ENCODE peak calls at places on chromosomes 1 and 21, in seven cellular contexts. One of them, this sample, is unnamed.

GRCh38 chr1:109290998-109291397 is 8.1 kb upstream of the PSRC1 start:
- DNase-seq in AG09309: no peak
- DNase-seq in Caco-2: no peak
- DNase-seq in GM23338: no peak
- DNase-seq in RWPE1: no peak
- DNase-seq in progenitor cell of endocrine pancreas: no peak
- DNase-seq in body of pancreas: no peak
- DNase-seq in this sample: no peak

GRCh38 chr21:44878053-44878982 is 4.8 kb upstream of the PTTG1IP start:
- DNase-seq in AG09309: no peak
- DNase-seq in RWPE1: no peak
- DNase-seq in body of pancreas: no peak
- DNase-seq in GM23338: no peak
- DNase-seq in Caco-2: no peak
- DNase-seq in progenitor cell of endocrine pancreas: no peak
- DNase-seq in this sample: no peak

GRCh38 chr1:166808959-166809358 is 30.3 kb upstream of the POGK start:
- DNase-seq in GM23338: peak
- DNase-seq in progenitor cell of endocrine pancreas: no peak
- DNase-seq in AG09309: no peak
- DNase-seq in Caco-2: no peak
- DNase-seq in body of pancreas: no peak
- DNase-seq in RWPE1: no peak
- DNase-seq in this sample: no peak

GRCh38 chr1:33864460-33865389 is 846 bp downstream of the HMGB4 start:
- DNase-seq in body of pancreas: no peak
- DNase-seq in progenitor cell of endocrine pancreas: no peak
- DNase-seq in RWPE1: no peak
- DNase-seq in Caco-2: no peak
- DNase-seq in AG09309: no peak
- DNase-seq in GM23338: no peak
- DNase-seq in this sample: no peak

GRCh38 chr1:53725238-53725689 is 13.7 kb downstream of the GLIS1 start:
- DNase-seq in body of pancreas: no peak
- DNase-seq in Caco-2: peak
- DNase-seq in AG09309: no peak
- DNase-seq in RWPE1: no peak
- DNase-seq in progenitor cell of endocrine pancreas: no peak
- DNase-seq in GM23338: peak
- DNase-seq in this sample: no peak

GRCh38 chr1:109266965-109267364 is 16.0 kb downstream of the PSRC1 start:
- DNase-seq in progenitor cell of endocrine pancreas: no peak
- DNase-seq in AG09309: no peak
- DNase-seq in RWPE1: no peak
- DNase-seq in Caco-2: no peak
- DNase-seq in GM23338: no peak
- DNase-seq in body of pancreas: no peak
- DNase-seq in this sample: no peak

GRCh38 chr1:235831148-235831547 is 35.6 kb downstream of the LYST start:
- DNase-seq in Caco-2: no peak
- DNase-seq in progenitor cell of endocrine pancreas: no peak
- DNase-seq in body of pancreas: no peak
- DNase-seq in RWPE1: peak
- DNase-seq in AG09309: no peak
- DNase-seq in GM23338: no peak
- DNase-seq in this sample: no peak

GRCh38 chr1:10764296-10764798 is 32.1 kb downstream of the CASZ1 start:
- DNase-seq in AG09309: no peak
- DNase-seq in GM23338: no peak
- DNase-seq in body of pancreas: no peak
- DNase-seq in RWPE1: no peak
- DNase-seq in Caco-2: no peak
- DNase-seq in progenitor cell of endocrine pancreas: no peak
- DNase-seq in this sample: no peak

GRCh38 chr21:25901580-25901979 is 166.8 kb downstream of the GABPA start:
- DNase-seq in Caco-2: no peak
- DNase-seq in AG09309: no peak
- DNase-seq in progenitor cell of endocrine pancreas: no peak
- DNase-seq in RWPE1: no peak
- DNase-seq in GM23338: no peak
- DNase-seq in body of pancreas: no peak
- DNase-seq in this sample: no peak

GRCh38 chr1:119917304-119918055 is 21.2 kb upstream of the ADAM30 start:
- DNase-seq in RWPE1: no peak
- DNase-seq in GM23338: no peak
- DNase-seq in body of pancreas: no peak
- DNase-seq in Caco-2: no peak
- DNase-seq in AG09309: no peak
- DNase-seq in progenitor cell of endocrine pancreas: no peak
- DNase-seq in this sample: no peak

GRCh38 chr1:41547781-41548560 is 63.5 kb upstream of the EDN2 start:
- DNase-seq in AG09309: no peak
- DNase-seq in body of pancreas: no peak
- DNase-seq in Caco-2: no peak
- DNase-seq in GM23338: no peak
- DNase-seq in progenitor cell of endocrine pancreas: no peak
- DNase-seq in RWPE1: peak
- DNase-seq in this sample: no peak

GRCh38 chr1:214551436-214552173 is at the start of gene PTPN14:
- DNase-seq in GM23338: peak
- DNase-seq in Caco-2: peak
- DNase-seq in body of pancreas: peak
- DNase-seq in RWPE1: peak
- DNase-seq in AG09309: peak
- DNase-seq in progenitor cell of endocrine pancreas: peak
- DNase-seq in this sample: peak

GRCh38 chr1:42737257-42737656 is 2.8 kb downstream of the CLDN19 start:
- DNase-seq in body of pancreas: peak
- DNase-seq in AG09309: no peak
- DNase-seq in GM23338: no peak
- DNase-seq in Caco-2: no peak
- DNase-seq in RWPE1: no peak
- DNase-seq in progenitor cell of endocrine pancreas: no peak
- DNase-seq in this sample: no peak

GRCh38 chr1:151849871-151850270 is 3.6 kb downstream of the THEM5 start:
- DNase-seq in GM23338: no peak
- DNase-seq in RWPE1: no peak
- DNase-seq in body of pancreas: no peak
- DNase-seq in Caco-2: no peak
- DNase-seq in AG09309: no peak
- DNase-seq in progenitor cell of endocrine pancreas: no peak
- DNase-seq in this sample: no peak

GRCh38 chr1:197285526-197286217 is 17.6 kb downstream of the CRB1 start:
- DNase-seq in AG09309: no peak
- DNase-seq in body of pancreas: peak
- DNase-seq in GM23338: no peak
- DNase-seq in RWPE1: no peak
- DNase-seq in progenitor cell of endocrine pancreas: no peak
- DNase-seq in Caco-2: no peak
- DNase-seq in this sample: no peak

GRCh38 chr1:18360251-18360650 is 120.5 kb upstream of the KLHDC7A start:
- DNase-seq in progenitor cell of endocrine pancreas: no peak
- DNase-seq in RWPE1: peak
- DNase-seq in AG09309: no peak
- DNase-seq in Caco-2: no peak
- DNase-seq in body of pancreas: no peak
- DNase-seq in GM23338: no peak
- DNase-seq in this sample: no peak

GRCh38 chr21:38982096-38982495 is 176.4 kb downstream of the ETS2 start:
- DNase-seq in progenitor cell of endocrine pancreas: no peak
- DNase-seq in GM23338: peak
- DNase-seq in RWPE1: no peak
- DNase-seq in body of pancreas: no peak
- DNase-seq in AG09309: no peak
- DNase-seq in Caco-2: peak
- DNase-seq in this sample: no peak

GRCh38 chr1:114597949-114598348 is 16.5 kb upstream of the BCAS2 start:
- DNase-seq in GM23338: no peak
- DNase-seq in AG09309: no peak
- DNase-seq in progenitor cell of endocrine pancreas: no peak
- DNase-seq in RWPE1: no peak
- DNase-seq in body of pancreas: no peak
- DNase-seq in Caco-2: no peak
- DNase-seq in this sample: no peak

GRCh38 chr1:2879026-2879425 is 77.5 kb upstream of the TTC34 start:
- DNase-seq in progenitor cell of endocrine pancreas: no peak
- DNase-seq in RWPE1: no peak
- DNase-seq in AG09309: no peak
- DNase-seq in GM23338: no peak
- DNase-seq in Caco-2: no peak
- DNase-seq in body of pancreas: no peak
- DNase-seq in this sample: no peak

GRCh38 chr1:183676515-183677189 is 23.5 kb upstream of the APOBEC4 start:
- DNase-seq in body of pancreas: no peak
- DNase-seq in progenitor cell of endocrine pancreas: no peak
- DNase-seq in AG09309: peak
- DNase-seq in RWPE1: no peak
- DNase-seq in GM23338: no peak
- DNase-seq in Caco-2: no peak
- DNase-seq in this sample: no peak

GRCh38 chr1:150067184-150068182 is at the start of gene VPS45:
- DNase-seq in progenitor cell of endocrine pancreas: peak
- DNase-seq in RWPE1: peak
- DNase-seq in Caco-2: peak
- DNase-seq in body of pancreas: peak
- DNase-seq in GM23338: peak
- DNase-seq in AG09309: peak
- DNase-seq in this sample: peak
- TF ChIP-seq CTCF in progenitor cell of endocrine pancreas: peak
- TF ChIP-seq CTCF in RWPE1: peak
- TF ChIP-seq CTCF in Caco-2: no peak
- TF ChIP-seq CTCF in body of pancreas: peak
- TF ChIP-seq CTCF in GM23338: peak
- TF ChIP-seq CTCF in AG09309: no peak
- TF ChIP-seq CTCF in this sample: no peak

GRCh38 chr1:231324660-231325059 is 13.0 kb downstream of the EXOC8 start:
- DNase-seq in Caco-2: no peak
- DNase-seq in AG09309: no peak
- DNase-seq in GM23338: no peak
- DNase-seq in RWPE1: no peak
- DNase-seq in body of pancreas: no peak
- DNase-seq in progenitor cell of endocrine pancreas: no peak
- DNase-seq in this sample: no peak

GRCh38 chr1:231318568-231318967 is 19.1 kb downstream of the EXOC8 start:
- DNase-seq in body of pancreas: no peak
- DNase-seq in RWPE1: no peak
- DNase-seq in AG09309: no peak
- DNase-seq in GM23338: no peak
- DNase-seq in progenitor cell of endocrine pancreas: no peak
- DNase-seq in Caco-2: no peak
- DNase-seq in this sample: no peak

GRCh38 chr1:231326248-231326647 is 11.4 kb downstream of the EXOC8 start:
- DNase-seq in progenitor cell of endocrine pancreas: no peak
- DNase-seq in RWPE1: no peak
- DNase-seq in GM23338: no peak
- DNase-seq in AG09309: no peak
- DNase-seq in body of pancreas: no peak
- DNase-seq in Caco-2: no peak
- DNase-seq in this sample: no peak

GRCh38 chr1:231319080-231319479 is 18.6 kb downstream of the EXOC8 start:
- DNase-seq in body of pancreas: no peak
- DNase-seq in AG09309: no peak
- DNase-seq in progenitor cell of endocrine pancreas: no peak
- DNase-seq in Caco-2: no peak
- DNase-seq in RWPE1: no peak
- DNase-seq in GM23338: no peak
- DNase-seq in this sample: no peak

DNA sequence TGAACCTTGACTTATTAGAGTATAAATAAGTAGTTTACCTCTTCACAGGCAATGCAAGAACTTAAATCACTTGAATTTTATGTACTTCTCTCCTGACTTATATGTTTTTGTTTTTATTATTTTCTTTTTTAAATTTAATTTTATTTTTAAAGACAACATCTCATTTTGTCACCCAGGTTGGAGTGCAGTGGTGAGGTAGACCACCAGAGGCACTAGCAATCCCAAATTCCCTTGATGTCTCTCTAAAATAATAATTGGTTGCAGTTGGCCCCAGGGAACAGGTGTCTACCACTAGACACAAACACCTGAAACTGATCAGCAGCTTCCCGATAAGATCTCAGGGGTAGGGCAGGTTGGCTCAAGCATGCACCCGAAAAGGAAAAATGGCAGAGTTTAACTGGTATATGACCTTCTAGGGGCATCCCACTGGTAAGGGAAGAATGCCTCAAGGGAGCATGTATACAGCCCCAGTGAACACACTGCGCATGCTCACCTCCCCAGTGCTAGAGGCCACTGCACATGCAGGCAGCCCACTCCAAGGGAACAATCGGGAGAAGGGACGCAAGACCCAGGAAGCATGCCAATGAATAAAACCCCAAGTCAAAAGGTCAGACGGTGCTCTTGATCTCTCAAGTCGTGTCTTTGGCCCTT is 14.6 kb downstream of the EXOC8 start:
- DNase-seq in progenitor cell of endocrine pancreas: no peak
- DNase-seq in RWPE1: no peak
- DNase-seq in AG09309: no peak
- DNase-seq in GM23338: no peak
- DNase-seq in Caco-2: no peak
- DNase-seq in body of pancreas: no peak
- DNase-seq in this sample: no peak
- TF ChIP-seq CTCF in progenitor cell of endocrine pancreas: no peak
- TF ChIP-seq CTCF in RWPE1: no peak
- TF ChIP-seq CTCF in AG09309: peak
- TF ChIP-seq CTCF in GM23338: no peak
- TF ChIP-seq CTCF in Caco-2: no peak
- TF ChIP-seq CTCF in body of pancreas: no peak
- TF ChIP-seq CTCF in this sample: peak

DNA sequence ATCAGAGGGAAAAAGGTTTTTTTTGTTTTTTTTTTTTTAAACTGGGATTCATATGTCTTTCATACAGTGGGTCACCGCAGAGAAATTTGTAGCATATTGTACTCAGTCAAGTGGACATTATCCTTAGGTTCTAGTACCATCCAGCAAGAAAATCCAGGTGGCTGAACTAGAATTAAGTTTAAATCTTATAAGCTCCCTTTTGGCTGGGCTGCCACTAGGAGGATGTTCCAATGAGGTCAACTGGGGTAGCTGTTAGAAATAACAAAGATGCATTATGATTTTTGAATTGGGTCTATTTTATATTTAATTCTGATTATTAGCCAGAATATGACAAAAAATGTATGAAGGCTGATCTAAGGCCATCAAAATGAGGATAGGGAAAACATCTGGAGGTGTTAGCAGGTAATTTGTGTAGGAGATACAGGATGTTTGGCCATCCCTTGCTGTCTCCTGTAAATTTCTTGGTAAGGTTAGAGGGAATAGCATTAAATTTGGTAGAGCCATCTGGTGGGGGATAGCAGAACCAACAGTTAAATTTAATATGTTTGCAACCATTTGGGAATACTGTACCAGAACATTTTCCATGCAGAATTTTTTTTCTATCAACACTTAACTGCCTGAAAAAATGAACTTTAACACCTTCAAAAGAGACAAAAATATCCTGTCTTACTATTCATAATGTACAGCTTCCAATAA is 568.5 kb upstream of the B3GALT2 start:
- DNase-seq in progenitor cell of endocrine pancreas: no peak
- DNase-seq in body of pancreas: no peak
- DNase-seq in Caco-2: no peak
- DNase-seq in RWPE1: no peak
- DNase-seq in AG09309: no peak
- DNase-seq in GM23338: peak
- DNase-seq in this sample: no peak
- TF ChIP-seq CTCF in progenitor cell of endocrine pancreas: no peak
- TF ChIP-seq CTCF in body of pancreas: peak
- TF ChIP-seq CTCF in Caco-2: peak
- TF ChIP-seq CTCF in RWPE1: no peak
- TF ChIP-seq CTCF in AG09309: no peak
- TF ChIP-seq CTCF in GM23338: peak
- TF ChIP-seq CTCF in this sample: no peak

GRCh38 chr1:79044974-79045650 is 38.6 kb upstream of the ADGRL4 start:
- DNase-seq in progenitor cell of endocrine pancreas: no peak
- DNase-seq in body of pancreas: no peak
- DNase-seq in GM23338: peak
- DNase-seq in RWPE1: no peak
- DNase-seq in Caco-2: no peak
- DNase-seq in AG09309: no peak
- DNase-seq in this sample: no peak
- TF ChIP-seq CTCF in progenitor cell of endocrine pancreas: no peak
- TF ChIP-seq CTCF in body of pancreas: no peak
- TF ChIP-seq CTCF in GM23338: peak
- TF ChIP-seq CTCF in RWPE1: no peak
- TF ChIP-seq CTCF in Caco-2: no peak
- TF ChIP-seq CTCF in AG09309: no peak
- TF ChIP-seq CTCF in this sample: no peak